ENCODE peak calls at places on chromosomes 6 and 20, in eight cellular contexts. R, A, L, P, E, S, U and Z are unnamed samples.

GRCh38 chr20:53918949-53919361 is 151.4 kb downstream of the BCAS1 start:
- DNase-seq in R (no peak), L (no peak), S (no peak), A (peak), E (no peak), U (no peak), P (no peak), Z (peak)

GRCh38 chr20:20498081-20498861 is 130.4 kb downstream of the INSM1 start:
- DNase-seq in P (no peak), L (no peak), S (no peak), A (no peak), R (no peak), E (no peak), U (no peak), Z (no peak)

GRCh38 chr6:113786168-113786567 is 71.0 kb upstream of the MARCKS start:
- DNase-seq in U (no peak), L (no peak), S (no peak), R (no peak), A (no peak), P (peak), E (no peak), Z (no peak)

GRCh38 chr6:99013145-99013544 is 65.4 kb upstream of the FBXL4 start:
- DNase-seq in S (no peak), R (no peak), A (no peak), U (peak), E (no peak), L (no peak), P (peak), Z (no peak)

GRCh38 chr20:24046905-24047304 is 58.3 kb upstream of the GGTLC1 start:
- DNase-seq in P (no peak), L (no peak), R (no peak), S (no peak), A (no peak), U (no peak), E (no peak), Z (no peak)

GRCh38 chr20:62325172-62325905 is 22.5 kb downstream of the ADRM1 start:
- DNase-seq in R (no peak), S (no peak), E (no peak), U (no peak), A (no peak), P (no peak), L (no peak), Z (no peak)

GRCh38 chr20:46751856-46752255 is 42.4 kb downstream of the SLC2A10 start:
- DNase-seq in E (no peak), P (no peak), R (no peak), S (no peak), L (no peak), U (no peak), A (no peak), Z (peak)

GRCh38 chr6:40585661-40586269 is 1.4 kb downstream of the LRFN2 start:
- DNase-seq in L (no peak), U (no peak), A (peak), E (no peak), P (no peak), R (peak), S (no peak), Z (no peak)

GRCh38 chr6:170024940-170025339 is 265.9 kb downstream of the DLL1 start:
- DNase-seq in A (no peak), E (no peak), P (no peak), L (no peak), R (peak), U (no peak), S (no peak), Z (peak)

GRCh38 chr6:66126358-66126757 is 419.3 kb upstream of the EYS start:
- DNase-seq in U (no peak), E (no peak), L (no peak), A (no peak), P (no peak), S (no peak), R (no peak), Z (no peak)

GRCh38 chr6:43671011-43671800 is 16.4 kb downstream of the MRPS18A start:
- DNase-seq in P (no peak), A (no peak), E (no peak), S (no peak), L (no peak), U (no peak), R (no peak), Z (no peak)

GRCh38 chr6:155782320-155782730 is 326.7 kb upstream of the NOX3 start:
- DNase-seq in R (no peak), E (no peak), L (no peak), S (no peak), U (peak), P (peak), A (no peak), Z (no peak)

GRCh38 chr6:126112171-126112632 is 125.9 kb downstream of the TRMT11 start:
- DNase-seq in S (no peak), E (no peak), R (no peak), P (peak), L (no peak), A (no peak), U (peak), Z (no peak)

GRCh38 chr6:118787746-118788419 is 106.1 kb upstream of the ASF1A start:
- DNase-seq in E (no peak), L (no peak), S (no peak), P (no peak), A (no peak), R (no peak), U (no peak), Z (no peak)

GRCh38 chr6:48765352-48765961 is 654.5 kb upstream of the PTCHD4 start:
- DNase-seq in P (peak), R (no peak), E (no peak), L (no peak), A (peak), U (no peak), S (no peak), Z (peak)

GRCh38 chr6:156639023-156639728 is 138.0 kb upstream of the ARID1B start:
- DNase-seq in L (no peak), R (no peak), P (no peak), S (no peak), U (no peak), E (no peak), A (no peak), Z (no peak)

GRCh38 chr6:95364016-95364604 is 213.2 kb upstream of the MANEA start:
- DNase-seq in R (peak), A (no peak), S (peak), U (no peak), L (no peak), E (no peak), P (peak), Z (no peak)

GRCh38 chr6:44494011-44494501 is 106.5 kb downstream of the CDC5L start:
- DNase-seq in A (peak), U (peak), S (no peak), P (peak), E (no peak), R (no peak), L (no peak), Z (no peak)

GRCh38 chr6:43749461-43749860 is 20.6 kb upstream of the VEGFA start:
- DNase-seq in S (no peak), A (no peak), E (no peak), P (no peak), L (no peak), U (no peak), R (no peak), Z (no peak)

GRCh38 chr6:16437095-16437494 is 198.7 kb downstream of the GMPR start:
- DNase-seq in L (no peak), R (no peak), U (no peak), A (no peak), E (no peak), S (no peak), P (no peak), Z (no peak)

GRCh38 chr6:30113843-30114242 is 953 bp upstream of the TRIM31 start:
- DNase-seq in E (no peak), U (no peak), R (no peak), P (peak), A (no peak), L (no peak), S (no peak), Z (no peak)

GRCh38 chr6:139981810-139982550 is 607.5 kb upstream of the CITED2 start:
- DNase-seq in L (no peak), A (peak), R (no peak), P (peak), E (no peak), U (no peak), S (no peak), Z (peak)

GRCh38 chr6:144957236-144957937 is 672.3 kb downstream of the UTRN start:
- DNase-seq in R (no peak), E (no peak), A (no peak), U (no peak), S (no peak), L (no peak), P (no peak), Z (no peak)